ENCODE peak calls at places on chromosomes 4 and X, in nine cellular contexts. G, M, O, S, R, A, Y, X and L are unnamed samples.

GRCh38 chrX:7072856-7073255 is 74.7 kb upstream of the STS start:
- DNase-seq in G (no peak), M (no peak), O (no peak), S (no peak), R (no peak), A (no peak), Y (no peak), X (no peak), L (no peak)

GRCh38 chr4:39103291-39103690 is 41.3 kb downstream of the KLHL5 start:
- DNase-seq in G (no peak), M (no peak), O (no peak), S (no peak), R (no peak), A (peak), Y (no peak), X (no peak), L (no peak)

GRCh38 chrX:72297953-72298730 is 7.6 kb downstream of the CITED1 start:
- DNase-seq in G (peak), M (no peak), O (no peak), S (no peak), R (no peak), A (peak), Y (no peak), X (no peak), L (no peak)

GRCh38 chr4:113101669-113102068 is 52.2 kb downstream of the ANK2 start:
- DNase-seq in G (no peak), M (peak), O (peak), S (no peak), R (no peak), A (no peak), Y (no peak), X (no peak), L (no peak)

GRCh38 chr4:39998659-39999345 is 21.1 kb upstream of the PDS5A start:
- DNase-seq in G (no peak), M (no peak), O (no peak), S (no peak), R (no peak), A (no peak), Y (no peak), X (no peak), L (no peak)

GRCh38 chr4:110249687-110250387 is 51.4 kb upstream of the ELOVL6 start:
- DNase-seq in G (no peak), M (no peak), O (no peak), S (no peak), R (no peak), A (no peak), Y (no peak), X (no peak), L (no peak)

GRCh38 chrX:131752493-131753198 is 208.8 kb downstream of the OR13H1 start:
- DNase-seq in G (no peak), M (peak), O (no peak), S (no peak), R (no peak), A (no peak), Y (peak), X (no peak), L (no peak)

GRCh38 chr4:23932186-23932585 is 42.3 kb upstream of the PPARGC1A start:
- DNase-seq in G (no peak), M (no peak), O (no peak), S (no peak), R (no peak), A (no peak), Y (no peak), X (peak), L (no peak)

GRCh38 chr4:31084806-31085416 is 364.7 kb downstream of the PCDH7 start:
- DNase-seq in G (no peak), M (no peak), O (no peak), S (no peak), R (no peak), A (no peak), Y (no peak), X (no peak), L (no peak)

GRCh38 chr4:177225605-177226004 is 84.1 kb upstream of the NEIL3 start:
- DNase-seq in G (no peak), M (no peak), O (no peak), S (no peak), R (no peak), A (peak), Y (no peak), X (no peak), L (no peak)

GRCh38 chr4:105474110-105474518 is 252 bp upstream of the PPA2 start:
- DNase-seq in G (no peak), M (no peak), O (peak), S (no peak), R (peak), A (no peak), Y (no peak), X (peak), L (no peak)

GRCh38 chrX:118893923-118894322 is 70.3 kb downstream of the ZCCHC12 start:
- DNase-seq in G (no peak), M (no peak), O (no peak), S (no peak), R (no peak), A (no peak), Y (no peak), X (no peak), L (no peak)

GRCh38 chr4:145614235-145614615 is 5.0 kb upstream of the MMAA start:
- DNase-seq in G (no peak), M (no peak), O (no peak), S (no peak), R (no peak), A (no peak), Y (no peak), X (no peak), L (no peak)

GRCh38 chr4:38088321-38088720 is 128.1 kb downstream of the PTTG2 start:
- DNase-seq in G (no peak), M (no peak), O (no peak), S (no peak), R (no peak), A (no peak), Y (no peak), X (no peak), L (no peak)

GRCh38 chr4:170339522-170339921 is 249.8 kb upstream of the AADAT start:
- DNase-seq in G (no peak), M (no peak), O (no peak), S (no peak), R (no peak), A (no peak), Y (no peak), X (no peak), L (no peak)

GRCh38 chr4:77815651-77816050 is 3.5 kb downstream of the CNOT6L start:
- DNase-seq in G (no peak), M (no peak), O (no peak), S (no peak), R (no peak), A (peak), Y (no peak), X (no peak), L (no peak)

GRCh38 chr4:16860506-16860905 is 37.9 kb downstream of the LDB2 start:
- DNase-seq in G (no peak), M (peak), O (peak), S (no peak), R (no peak), A (no peak), Y (no peak), X (peak), L (no peak)

GRCh38 chr4:129153700-129154099 is 57.7 kb downstream of the C4orf33 start:
- DNase-seq in G (no peak), M (no peak), O (no peak), S (no peak), R (no peak), A (no peak), Y (no peak), X (no peak), L (no peak)

GRCh38 chr4:138410266-138410665 is 168.1 kb upstream of the SLC7A11 start:
- DNase-seq in G (no peak), M (no peak), O (no peak), S (no peak), R (no peak), A (peak), Y (no peak), X (no peak), L (no peak)

GRCh38 chr4:2318885-2319284 is 57.0 kb upstream of the MXD4 start:
- DNase-seq in G (no peak), M (no peak), O (peak), S (no peak), R (no peak), A (no peak), Y (no peak), X (no peak), L (no peak)

GRCh38 chr4:176153124-176153523 is 42.3 kb downstream of the SPATA4 start:
- DNase-seq in G (no peak), M (no peak), O (no peak), S (no peak), R (no peak), A (no peak), Y (no peak), X (no peak), L (no peak)

GRCh38 chr4:93731448-93731847 is 97.1 kb upstream of the ATOH1 start:
- DNase-seq in G (no peak), M (peak), O (no peak), S (no peak), R (no peak), A (no peak), Y (no peak), X (peak), L (no peak)

GRCh38 chr4:136847881-136848621 is 684.2 kb downstream of the PCDH18 start:
- DNase-seq in G (no peak), M (no peak), O (no peak), S (no peak), R (no peak), A (no peak), Y (no peak), X (no peak), L (no peak)

GRCh38 chr4:54971474-54971950 is 153.9 kb downstream of the KDR start:
- DNase-seq in G (peak), M (peak), O (peak), S (no peak), R (no peak), A (peak), Y (no peak), X (peak), L (no peak)

GRCh38 chr4:7403001-7403400 is 31.7 kb downstream of the PSAPL1 start:
- DNase-seq in G (no peak), M (no peak), O (no peak), S (no peak), R (no peak), A (no peak), Y (no peak), X (no peak), L (no peak)

GRCh38 chrX:103780701-103781402 is 4.2 kb downstream of the PLP1 start:
- DNase-seq in G (no peak), M (no peak), O (no peak), S (no peak), R (no peak), A (no peak), Y (no peak), X (no peak), L (no peak)

GRCh38 chr4:81503586-81503985 is 31.9 kb upstream of the RASGEF1B start:
- DNase-seq in G (no peak), M (no peak), O (no peak), S (no peak), R (no peak), A (no peak), Y (no peak), X (no peak), L (no peak)

GRCh38 chrX:154123241-154124219 is 20.5 kb upstream of the OPN1LW start:
- DNase-seq in G (peak), M (no peak), O (no peak), S (peak), R (no peak), A (peak), Y (no peak), X (no peak), L (peak)

GRCh38 chrX:7316887-7317286 is 168.9 kb upstream of the PUDP start:
- DNase-seq in G (no peak), M (peak), O (peak), S (no peak), R (no peak), A (no peak), Y (no peak), X (peak), L (no peak)

GRCh38 chr4:44662623-44663006 is 11.2 kb upstream of the YIPF7 start:
- DNase-seq in G (no peak), M (no peak), O (no peak), S (no peak), R (no peak), A (peak), Y (no peak), X (no peak), L (no peak)

GRCh38 chr4:183658362-183659028 is 490 bp downstream of the RWDD4 start:
- DNase-seq in G (peak), M (no peak), O (peak), S (peak), R (peak), A (peak), Y (no peak), X (no peak), L (no peak)

GRCh38 chr4:2796261-2797187 is 3.6 kb downstream of the SH3BP2 start:
- DNase-seq in G (no peak), M (no peak), O (no peak), S (no peak), R (no peak), A (no peak), Y (no peak), X (peak), L (no peak)

GRCh38 chr4:101756181-101756580 is 34.3 kb upstream of the BANK1 start:
- DNase-seq in G (no peak), M (no peak), O (no peak), S (no peak), R (no peak), A (no peak), Y (no peak), X (no peak), L (no peak)

GRCh38 chrX:81120936-81121351 is 80.8 kb downstream of the HMGN5 start:
- DNase-seq in G (peak), M (peak), O (peak), S (peak), R (peak), A (peak), Y (no peak), X (peak), L (peak)

GRCh38 chr4:83837614-83838308 is 301.9 kb downstream of the GPAT3 start:
- DNase-seq in G (no peak), M (no peak), O (no peak), S (no peak), R (no peak), A (no peak), Y (no peak), X (no peak), L (no peak)

GRCh38 chrX:134186362-134187121 is 50.4 kb upstream of the CCDC160 start:
- DNase-seq in G (no peak), M (no peak), O (no peak), S (peak), R (no peak), A (peak), Y (no peak), X (no peak), L (peak)

GRCh38 chr4:121721700-121722099 is 24.9 kb upstream of the ANXA5 start:
- DNase-seq in G (no peak), M (no peak), O (no peak), S (no peak), R (no peak), A (no peak), Y (no peak), X (no peak), L (no peak)

GRCh38 chr4:71833175-71833900 is 49.5 kb upstream of the GC start:
- DNase-seq in G (no peak), M (no peak), O (no peak), S (no peak), R (no peak), A (no peak), Y (no peak), X (no peak), L (no peak)

GRCh38 chr4:8117278-8117682 is 41.3 kb downstream of the ABLIM2 start:
- DNase-seq in G (no peak), M (no peak), O (peak), S (peak), R (peak), A (peak), Y (no peak), X (peak), L (peak)